ENCODE peak calls at places on chromosome 17, in ten cellular contexts. One of them, this sample, is unnamed.

GRCh38 chr17:8430966-8431365 is 4.7 kb upstream of the NDEL1 start:
- DNase-seq in colonic mucosa: no peak
- DNase-seq in CD4-positive, alpha-beta T cell: no peak
- DNase-seq in stimulated activated CD4-positive, alpha-beta T cell treated with anti-CD3 and anti-CD28 coated beads, Interleukin-1b, Interleukin-23, amount 100 ng/mL, for 24 hours: no peak
- DNase-seq in stimulated activated CD8-positive, alpha-beta memory T cell treated with anti-CD3 and anti-CD28 coated beads, Interleukin-7, amount 100 ng/mL, for 48 hours: no peak
- DNase-seq in iPS DF 19.7: no peak
- DNase-seq in NCI-H1092: no peak
- DNase-seq in astrocyte of the spinal cord: peak
- DNase-seq in activated T-helper 1 cell treated with anti-CD3 and anti-CD28 coated beads, Interleukin-12 subunit alpha, Interleukin-12 subunit beta, Interleukin-2, Interleukin-4 antibody, amounts not matched to agents 30 ng/mL and 10 ng/mL and 1 ng/mL, durations not matched to agents 14 hours and 24 hours and 36 hours: no peak
- DNase-seq in nephron progenitor cell: no peak
- DNase-seq in this sample: no peak

GRCh38 chr17:67477687-67478086 is 100.6 kb downstream of the PITPNC1 start:
- DNase-seq in iPS DF 19.7: no peak
- DNase-seq in astrocyte of the spinal cord: peak
- DNase-seq in stimulated activated CD4-positive, alpha-beta T cell treated with anti-CD3 and anti-CD28 coated beads, Interleukin-1b, Interleukin-23, amount 100 ng/mL, for 24 hours: no peak
- DNase-seq in NCI-H1092: no peak
- DNase-seq in CD4-positive, alpha-beta T cell: peak
- DNase-seq in nephron progenitor cell: no peak
- DNase-seq in colonic mucosa: no peak
- DNase-seq in stimulated activated CD8-positive, alpha-beta memory T cell treated with anti-CD3 and anti-CD28 coated beads, Interleukin-7, amount 100 ng/mL, for 48 hours: no peak
- DNase-seq in activated T-helper 1 cell treated with anti-CD3 and anti-CD28 coated beads, Interleukin-12 subunit alpha, Interleukin-12 subunit beta, Interleukin-2, Interleukin-4 antibody, amounts not matched to agents 30 ng/mL and 10 ng/mL and 1 ng/mL, durations not matched to agents 14 hours and 24 hours and 36 hours: peak
- DNase-seq in this sample: no peak

GRCh38 chr17:74201250-74201649 is 2.2 kb upstream of the RPL38 start:
- DNase-seq in activated T-helper 1 cell treated with anti-CD3 and anti-CD28 coated beads, Interleukin-12 subunit alpha, Interleukin-12 subunit beta, Interleukin-2, Interleukin-4 antibody, amounts not matched to agents 30 ng/mL and 10 ng/mL and 1 ng/mL, durations not matched to agents 14 hours and 24 hours and 36 hours: no peak
- DNase-seq in NCI-H1092: peak
- DNase-seq in colonic mucosa: peak
- DNase-seq in astrocyte of the spinal cord: no peak
- DNase-seq in stimulated activated CD8-positive, alpha-beta memory T cell treated with anti-CD3 and anti-CD28 coated beads, Interleukin-7, amount 100 ng/mL, for 48 hours: no peak
- DNase-seq in nephron progenitor cell: no peak
- DNase-seq in stimulated activated CD4-positive, alpha-beta T cell treated with anti-CD3 and anti-CD28 coated beads, Interleukin-1b, Interleukin-23, amount 100 ng/mL, for 24 hours: no peak
- DNase-seq in iPS DF 19.7: no peak
- DNase-seq in CD4-positive, alpha-beta T cell: no peak
- DNase-seq in this sample: peak

GRCh38 chr17:72640415-72641165 is 451.9 kb downstream of the SLC39A11 start:
- DNase-seq in NCI-H1092: no peak
- DNase-seq in astrocyte of the spinal cord: no peak
- DNase-seq in colonic mucosa: peak
- DNase-seq in stimulated activated CD8-positive, alpha-beta memory T cell treated with anti-CD3 and anti-CD28 coated beads, Interleukin-7, amount 100 ng/mL, for 48 hours: no peak
- DNase-seq in iPS DF 19.7: no peak
- DNase-seq in CD4-positive, alpha-beta T cell: no peak
- DNase-seq in stimulated activated CD4-positive, alpha-beta T cell treated with anti-CD3 and anti-CD28 coated beads, Interleukin-1b, Interleukin-23, amount 100 ng/mL, for 24 hours: no peak
- DNase-seq in nephron progenitor cell: no peak
- DNase-seq in activated T-helper 1 cell treated with anti-CD3 and anti-CD28 coated beads, Interleukin-12 subunit alpha, Interleukin-12 subunit beta, Interleukin-2, Interleukin-4 antibody, amounts not matched to agents 30 ng/mL and 10 ng/mL and 1 ng/mL, durations not matched to agents 14 hours and 24 hours and 36 hours: no peak
- DNase-seq in this sample: peak

GRCh38 chr17:8448310-8448709 is 12.6 kb downstream of the NDEL1 start:
- DNase-seq in activated T-helper 1 cell treated with anti-CD3 and anti-CD28 coated beads, Interleukin-12 subunit alpha, Interleukin-12 subunit beta, Interleukin-2, Interleukin-4 antibody, amounts not matched to agents 30 ng/mL and 10 ng/mL and 1 ng/mL, durations not matched to agents 14 hours and 24 hours and 36 hours: no peak
- DNase-seq in stimulated activated CD4-positive, alpha-beta T cell treated with anti-CD3 and anti-CD28 coated beads, Interleukin-1b, Interleukin-23, amount 100 ng/mL, for 24 hours: no peak
- DNase-seq in NCI-H1092: no peak
- DNase-seq in iPS DF 19.7: no peak
- DNase-seq in astrocyte of the spinal cord: no peak
- DNase-seq in nephron progenitor cell: no peak
- DNase-seq in colonic mucosa: no peak
- DNase-seq in CD4-positive, alpha-beta T cell: no peak
- DNase-seq in stimulated activated CD8-positive, alpha-beta memory T cell treated with anti-CD3 and anti-CD28 coated beads, Interleukin-7, amount 100 ng/mL, for 48 hours: no peak
- DNase-seq in this sample: no peak

GRCh38 chr17:33055171-33055611 is 63.5 kb downstream of the SPACA3 start:
- DNase-seq in stimulated activated CD8-positive, alpha-beta memory T cell treated with anti-CD3 and anti-CD28 coated beads, Interleukin-7, amount 100 ng/mL, for 48 hours: no peak
- DNase-seq in activated T-helper 1 cell treated with anti-CD3 and anti-CD28 coated beads, Interleukin-12 subunit alpha, Interleukin-12 subunit beta, Interleukin-2, Interleukin-4 antibody, amounts not matched to agents 30 ng/mL and 10 ng/mL and 1 ng/mL, durations not matched to agents 14 hours and 24 hours and 36 hours: no peak
- DNase-seq in astrocyte of the spinal cord: no peak
- DNase-seq in iPS DF 19.7: no peak
- DNase-seq in nephron progenitor cell: no peak
- DNase-seq in stimulated activated CD4-positive, alpha-beta T cell treated with anti-CD3 and anti-CD28 coated beads, Interleukin-1b, Interleukin-23, amount 100 ng/mL, for 24 hours: no peak
- DNase-seq in colonic mucosa: no peak
- DNase-seq in NCI-H1092: no peak
- DNase-seq in CD4-positive, alpha-beta T cell: no peak
- DNase-seq in this sample: no peak

GRCh38 chr17:9234404-9234945 is 213.2 kb downstream of the NTN1 start:
- DNase-seq in colonic mucosa: no peak
- DNase-seq in astrocyte of the spinal cord: no peak
- DNase-seq in NCI-H1092: no peak
- DNase-seq in iPS DF 19.7: no peak
- DNase-seq in stimulated activated CD8-positive, alpha-beta memory T cell treated with anti-CD3 and anti-CD28 coated beads, Interleukin-7, amount 100 ng/mL, for 48 hours: no peak
- DNase-seq in nephron progenitor cell: no peak
- DNase-seq in CD4-positive, alpha-beta T cell: no peak
- DNase-seq in stimulated activated CD4-positive, alpha-beta T cell treated with anti-CD3 and anti-CD28 coated beads, Interleukin-1b, Interleukin-23, amount 100 ng/mL, for 24 hours: no peak
- DNase-seq in activated T-helper 1 cell treated with anti-CD3 and anti-CD28 coated beads, Interleukin-12 subunit alpha, Interleukin-12 subunit beta, Interleukin-2, Interleukin-4 antibody, amounts not matched to agents 30 ng/mL and 10 ng/mL and 1 ng/mL, durations not matched to agents 14 hours and 24 hours and 36 hours: no peak
- DNase-seq in this sample: no peak

GRCh38 chr17:45705123-45706009 is 78.8 kb upstream of the CRHR1 start:
- DNase-seq in CD4-positive, alpha-beta T cell: no peak
- DNase-seq in astrocyte of the spinal cord: no peak
- DNase-seq in NCI-H1092: no peak
- DNase-seq in colonic mucosa: no peak
- DNase-seq in stimulated activated CD8-positive, alpha-beta memory T cell treated with anti-CD3 and anti-CD28 coated beads, Interleukin-7, amount 100 ng/mL, for 48 hours: no peak
- DNase-seq in nephron progenitor cell: no peak
- DNase-seq in activated T-helper 1 cell treated with anti-CD3 and anti-CD28 coated beads, Interleukin-12 subunit alpha, Interleukin-12 subunit beta, Interleukin-2, Interleukin-4 antibody, amounts not matched to agents 30 ng/mL and 10 ng/mL and 1 ng/mL, durations not matched to agents 14 hours and 24 hours and 36 hours: no peak
- DNase-seq in iPS DF 19.7: no peak
- DNase-seq in stimulated activated CD4-positive, alpha-beta T cell treated with anti-CD3 and anti-CD28 coated beads, Interleukin-1b, Interleukin-23, amount 100 ng/mL, for 24 hours: no peak
- DNase-seq in this sample: no peak

GRCh38 chr17:66200685-66201092 is 8.8 kb upstream of the CEP112 start:
- DNase-seq in stimulated activated CD8-positive, alpha-beta memory T cell treated with anti-CD3 and anti-CD28 coated beads, Interleukin-7, amount 100 ng/mL, for 48 hours: no peak
- DNase-seq in activated T-helper 1 cell treated with anti-CD3 and anti-CD28 coated beads, Interleukin-12 subunit alpha, Interleukin-12 subunit beta, Interleukin-2, Interleukin-4 antibody, amounts not matched to agents 30 ng/mL and 10 ng/mL and 1 ng/mL, durations not matched to agents 14 hours and 24 hours and 36 hours: peak
- DNase-seq in NCI-H1092: peak
- DNase-seq in iPS DF 19.7: peak
- DNase-seq in stimulated activated CD4-positive, alpha-beta T cell treated with anti-CD3 and anti-CD28 coated beads, Interleukin-1b, Interleukin-23, amount 100 ng/mL, for 24 hours: peak
- DNase-seq in astrocyte of the spinal cord: peak
- DNase-seq in nephron progenitor cell: peak
- DNase-seq in colonic mucosa: peak
- DNase-seq in CD4-positive, alpha-beta T cell: peak
- DNase-seq in this sample: peak

GRCh38 chr17:50209472-50210248 is 8.2 kb upstream of the COL1A1 start:
- DNase-seq in NCI-H1092: no peak
- DNase-seq in activated T-helper 1 cell treated with anti-CD3 and anti-CD28 coated beads, Interleukin-12 subunit alpha, Interleukin-12 subunit beta, Interleukin-2, Interleukin-4 antibody, amounts not matched to agents 30 ng/mL and 10 ng/mL and 1 ng/mL, durations not matched to agents 14 hours and 24 hours and 36 hours: no peak
- DNase-seq in stimulated activated CD4-positive, alpha-beta T cell treated with anti-CD3 and anti-CD28 coated beads, Interleukin-1b, Interleukin-23, amount 100 ng/mL, for 24 hours: no peak
- DNase-seq in iPS DF 19.7: no peak
- DNase-seq in nephron progenitor cell: peak
- DNase-seq in astrocyte of the spinal cord: peak
- DNase-seq in CD4-positive, alpha-beta T cell: no peak
- DNase-seq in stimulated activated CD8-positive, alpha-beta memory T cell treated with anti-CD3 and anti-CD28 coated beads, Interleukin-7, amount 100 ng/mL, for 48 hours: no peak
- DNase-seq in colonic mucosa: peak
- DNase-seq in this sample: no peak

GRCh38 chr17:72342582-72343527 is 222.0 kb downstream of the SOX9 start:
- DNase-seq in iPS DF 19.7: no peak
- DNase-seq in colonic mucosa: no peak
- DNase-seq in CD4-positive, alpha-beta T cell: no peak
- DNase-seq in stimulated activated CD8-positive, alpha-beta memory T cell treated with anti-CD3 and anti-CD28 coated beads, Interleukin-7, amount 100 ng/mL, for 48 hours: no peak
- DNase-seq in NCI-H1092: no peak
- DNase-seq in nephron progenitor cell: peak
- DNase-seq in activated T-helper 1 cell treated with anti-CD3 and anti-CD28 coated beads, Interleukin-12 subunit alpha, Interleukin-12 subunit beta, Interleukin-2, Interleukin-4 antibody, amounts not matched to agents 30 ng/mL and 10 ng/mL and 1 ng/mL, durations not matched to agents 14 hours and 24 hours and 36 hours: no peak
- DNase-seq in astrocyte of the spinal cord: peak
- DNase-seq in stimulated activated CD4-positive, alpha-beta T cell treated with anti-CD3 and anti-CD28 coated beads, Interleukin-1b, Interleukin-23, amount 100 ng/mL, for 24 hours: no peak
- DNase-seq in this sample: peak

GRCh38 chr17:73340093-73340596 is 28.3 kb upstream of the CDC42EP4 start:
- DNase-seq in activated T-helper 1 cell treated with anti-CD3 and anti-CD28 coated beads, Interleukin-12 subunit alpha, Interleukin-12 subunit beta, Interleukin-2, Interleukin-4 antibody, amounts not matched to agents 30 ng/mL and 10 ng/mL and 1 ng/mL, durations not matched to agents 14 hours and 24 hours and 36 hours: no peak
- DNase-seq in astrocyte of the spinal cord: peak
- DNase-seq in CD4-positive, alpha-beta T cell: no peak
- DNase-seq in nephron progenitor cell: no peak
- DNase-seq in NCI-H1092: no peak
- DNase-seq in stimulated activated CD4-positive, alpha-beta T cell treated with anti-CD3 and anti-CD28 coated beads, Interleukin-1b, Interleukin-23, amount 100 ng/mL, for 24 hours: no peak
- DNase-seq in iPS DF 19.7: no peak
- DNase-seq in stimulated activated CD8-positive, alpha-beta memory T cell treated with anti-CD3 and anti-CD28 coated beads, Interleukin-7, amount 100 ng/mL, for 48 hours: no peak
- DNase-seq in colonic mucosa: no peak
- DNase-seq in this sample: no peak

GRCh38 chr17:55208078-55208812 is 56.5 kb upstream of the HLF start:
- DNase-seq in colonic mucosa: no peak
- DNase-seq in nephron progenitor cell: no peak
- DNase-seq in iPS DF 19.7: no peak
- DNase-seq in activated T-helper 1 cell treated with anti-CD3 and anti-CD28 coated beads, Interleukin-12 subunit alpha, Interleukin-12 subunit beta, Interleukin-2, Interleukin-4 antibody, amounts not matched to agents 30 ng/mL and 10 ng/mL and 1 ng/mL, durations not matched to agents 14 hours and 24 hours and 36 hours: no peak
- DNase-seq in stimulated activated CD8-positive, alpha-beta memory T cell treated with anti-CD3 and anti-CD28 coated beads, Interleukin-7, amount 100 ng/mL, for 48 hours: no peak
- DNase-seq in NCI-H1092: no peak
- DNase-seq in astrocyte of the spinal cord: no peak
- DNase-seq in stimulated activated CD4-positive, alpha-beta T cell treated with anti-CD3 and anti-CD28 coated beads, Interleukin-1b, Interleukin-23, amount 100 ng/mL, for 24 hours: no peak
- DNase-seq in CD4-positive, alpha-beta T cell: no peak
- DNase-seq in this sample: no peak